ENCODE peak calls at places on chromosomes 7 and 10, in ten cellular contexts. B is GM06990; O is neural crest cell; H is NCI-H2227 treated with DMSO at 0.1 percent for 48 hours; T is fibroblast of the aortic adventitia; F is GM04503; A is activated CD4-positive, alpha-beta T cell treated with anti-CD3 and anti-CD28 coated beads, Interleukin-2, amount 50 U/mL, for 48 hours; Y is COLO829; N is nephron progenitor cell; X is iris pigment epithelial cell. K is an unnamed sample.

GRCh38 chr10:1126461-1126860 is 70.3 kb downstream of the WDR37 start:
- DNase-seq in H (no peak), F (no peak), Y (no peak), N (no peak), T (no peak), A (no peak), B (no peak), O (no peak), X (no peak), K (no peak)

GRCh38 chr7:69123003-69123402 is 475.3 kb upstream of the AUTS2 start:
- DNase-seq in A (no peak), B (no peak), O (no peak), H (no peak), N (no peak), F (no peak), X (no peak), Y (no peak), T (no peak), K (no peak)

GRCh38 chr7:134645935-134646334 is 718 bp upstream of the BPGM start:
- DNase-seq in B (no peak), O (no peak), H (no peak), Y (no peak), N (no peak), A (no peak), X (peak), F (no peak), T (peak), K (no peak)

GRCh38 chr10:31774291-31774900 is 154.2 kb downstream of the ARHGAP12 start:
- DNase-seq in O (peak), B (no peak), F (no peak), N (no peak), A (no peak), X (no peak), T (no peak), Y (no peak), H (no peak), K (no peak)

GRCh38 chr10:88389456-88389855 is 193.7 kb downstream of the RNLS start:
- DNase-seq in F (peak), A (no peak), T (peak), X (peak), B (peak), H (no peak), Y (no peak), N (peak), O (peak), K (peak)

GRCh38 chr10:58157076-58157766 is 110.5 kb downstream of the IPMK start:
- DNase-seq in F (peak), O (no peak), B (no peak), Y (peak), N (no peak), X (peak), A (no peak), T (peak), H (no peak), K (no peak)

GRCh38 chr10:100482181-100482833 is 19.5 kb downstream of the WNT8B start:
- DNase-seq in Y (peak), O (peak), N (peak), H (peak), T (peak), X (peak), A (peak), F (no peak), B (peak), K (peak)

GRCh38 chr7:120985130-120985758 is 3.3 kb upstream of the CPED1 start:
- DNase-seq in A (no peak), T (peak), F (no peak), N (no peak), X (no peak), Y (no peak), B (no peak), O (no peak), H (no peak), K (no peak)

GRCh38 chr10:3353235-3353634 is 180.7 kb upstream of the PITRM1 start:
- DNase-seq in H (no peak), O (no peak), F (no peak), N (no peak), A (no peak), Y (no peak), T (no peak), B (no peak), X (no peak), K (no peak)

GRCh38 chr7:103131225-103131624 is 17.7 kb downstream of the NAPEPLD start:
- DNase-seq in Y (no peak), B (no peak), O (no peak), T (no peak), F (no peak), A (no peak), X (no peak), N (no peak), H (no peak), K (no peak)

GRCh38 chr10:35631404-35631803 is 10.7 kb downstream of the FZD8 start:
- DNase-seq in H (no peak), F (no peak), A (no peak), O (no peak), B (no peak), T (no peak), X (no peak), N (no peak), Y (no peak), K (no peak)

GRCh38 chr10:7457478-7458316 is 46.9 kb upstream of the SFMBT2 start:
- DNase-seq in Y (no peak), B (peak), H (no peak), N (no peak), O (no peak), X (no peak), A (no peak), T (no peak), F (no peak), K (no peak)

GRCh38 chr7:20441346-20441745 is 110.6 kb downstream of the ITGB8 start:
- DNase-seq in A (no peak), N (no peak), B (no peak), T (no peak), Y (no peak), X (no peak), H (no peak), F (no peak), O (no peak), K (no peak)

K was measured in SW 1271.